ENCODE peak calls at places on chromosomes 5 and 9, in nine cellular contexts. K, N, D, S, Z, E, G, P and H are unnamed samples.

GRCh38 chr9:135905380-135906282 is 1.7 kb downstream of the CAMSAP1 start:
- DNase-seq in E (peak), Z (peak), N (peak), D (no peak), K (peak), P (no peak), S (peak), G (no peak), H (no peak)

GRCh38 chr5:544675-545330 is 20.6 kb upstream of the SLC9A3 start:
- DNase-seq in P (no peak), K (no peak), S (no peak), Z (peak), N (no peak), E (no peak), G (no peak), D (peak), H (no peak)

GRCh38 chr5:177232761-177233160 is 70.8 kb downstream of the RAB24 start:
- DNase-seq in S (peak), N (no peak), K (no peak), Z (no peak), P (no peak), G (no peak), E (peak), D (no peak), H (no peak)

GRCh38 chr5:154575869-154576806 is 98.1 kb upstream of the HAND1 start:
- DNase-seq in N (no peak), Z (no peak), E (no peak), S (no peak), D (no peak), G (peak), P (no peak), K (no peak), H (peak)

GRCh38 chr5:80198399-80198798 is 57.4 kb downstream of the SERINC5 start:
- DNase-seq in N (no peak), E (peak), P (no peak), Z (no peak), K (no peak), G (no peak), S (no peak), D (no peak), H (no peak)

GRCh38 chr9:71858812-71859211 is 52.2 kb downstream of the ABHD17B start:
- DNase-seq in E (no peak), D (no peak), G (no peak), K (no peak), Z (no peak), N (no peak), S (peak), P (no peak), H (no peak)

GRCh38 chr9:98652741-98653140 is 56.0 kb downstream of the GABBR2 start:
- DNase-seq in D (no peak), E (no peak), G (no peak), S (no peak), N (no peak), Z (no peak), K (no peak), P (no peak), H (no peak)

GRCh38 chr9:127117801-127118200 is 4.6 kb downstream of the ANGPTL2 start:
- DNase-seq in D (no peak), S (no peak), N (no peak), P (no peak), Z (no peak), G (no peak), E (no peak), K (no peak), H (no peak)

GRCh38 chr5:73525606-73526005 is 27.4 kb downstream of the BTF3 start:
- DNase-seq in Z (no peak), E (no peak), K (no peak), S (no peak), N (no peak), G (no peak), P (no peak), D (no peak), H (no peak)

GRCh38 chr9:107712390-107712789 is 222.8 kb upstream of the KLF4 start:
- DNase-seq in G (no peak), N (no peak), P (no peak), K (no peak), S (peak), D (no peak), E (peak), Z (no peak), H (no peak)

GRCh38 chr5:14706615-14707021 is 42.1 kb downstream of the OTULIN start:
- DNase-seq in Z (no peak), D (no peak), G (no peak), E (peak), K (no peak), S (peak), N (no peak), P (no peak), H (no peak)

GRCh38 chr9:129852575-129852974 is 17.3 kb downstream of the USP20 start:
- DNase-seq in D (no peak), Z (no peak), K (no peak), N (no peak), S (no peak), P (no peak), G (no peak), E (no peak), H (no peak)

GRCh38 chr5:129199308-129199707 is 104.8 kb downstream of the ISOC1 start:
- DNase-seq in S (no peak), N (no peak), K (no peak), D (no peak), G (no peak), E (no peak), P (no peak), Z (no peak), H (no peak)

GRCh38 chr5:39755452-39755851 is 330.7 kb upstream of the DAB2 start:
- DNase-seq in N (no peak), P (no peak), D (no peak), Z (no peak), K (no peak), S (no peak), E (peak), G (no peak), H (no peak)

GRCh38 chr5:73265641-73266040 is 92.6 kb downstream of the TMEM174 start:
- DNase-seq in K (no peak), Z (no peak), N (no peak), D (no peak), S (no peak), E (no peak), G (peak), P (no peak), H (peak)

GRCh38 chr5:68253612-68254341 is 38.2 kb downstream of the PIK3R1 start:
- DNase-seq in Z (no peak), K (no peak), D (no peak), S (no peak), N (no peak), P (no peak), G (no peak), E (peak), H (no peak)

GRCh38 chr9:33329117-33329563 is 38.8 kb downstream of the NFX1 start:
- DNase-seq in G (no peak), K (no peak), S (peak), N (no peak), P (no peak), D (no peak), E (peak), Z (peak), H (no peak)

GRCh38 chr5:116137544-116138378 is 52.9 kb downstream of the COMMD10 start:
- DNase-seq in K (no peak), G (peak), E (peak), P (peak), N (no peak), Z (no peak), S (peak), D (no peak), H (peak)

GRCh38 chr9:8732367-8733075 is 932.9 kb upstream of the DMAC1 start:
- DNase-seq in E (no peak), P (no peak), N (no peak), G (peak), Z (no peak), D (no peak), K (no peak), S (no peak), H (peak)

GRCh38 chr9:128946945-128947422 is 419 bp downstream of the DOLK start:
- DNase-seq in D (no peak), Z (peak), E (peak), G (no peak), N (peak), S (peak), P (peak), K (no peak), H (no peak)

GRCh38 chr9:89154651-89155336 is 23.8 kb downstream of the SHC3 start:
- DNase-seq in S (peak), D (no peak), P (no peak), G (no peak), Z (no peak), E (peak), K (no peak), N (no peak), H (no peak)

GRCh38 chr9:138116521-138116920 is 238.9 kb downstream of the CACNA1B start:
- DNase-seq in N (no peak), K (no peak), D (no peak), G (no peak), P (no peak), E (no peak), Z (no peak), S (no peak), H (no peak)

GRCh38 chr9:123620258-123620657 is 264.3 kb downstream of the CRB2 start:
- DNase-seq in E (no peak), D (no peak), N (no peak), K (no peak), Z (no peak), G (no peak), S (no peak), P (no peak), H (no peak)

GRCh38 chr5:132386644-132387286 is 17.3 kb downstream of the SLC22A5 start:
- DNase-seq in K (peak), E (peak), N (peak), G (peak), D (peak), Z (peak), S (peak), P (peak), H (peak)

GRCh38 chr9:5500441-5501235 is 9.7 kb upstream of the PDCD1LG2 start:
- DNase-seq in G (no peak), Z (no peak), P (no peak), E (peak), S (peak), D (no peak), K (no peak), N (no peak), H (no peak)

GRCh38 chr5:90747175-90747574 is 188.6 kb downstream of the ADGRV1 start:
- DNase-seq in K (no peak), S (peak), Z (no peak), N (no peak), D (no peak), G (no peak), P (no peak), E (no peak), H (no peak)

GRCh38 chr5:83720805-83721431 is at the start of gene HAPLN1:
- DNase-seq in P (no peak), Z (no peak), D (no peak), S (peak), G (no peak), N (no peak), E (peak), K (no peak), H (no peak)

GRCh38 chr9:93292664-93293328 is 108.9 kb downstream of the WNK2 start:
- DNase-seq in K (no peak), E (no peak), N (no peak), D (no peak), Z (no peak), G (no peak), S (no peak), P (no peak), H (no peak)

GRCh38 chr5:145236127-145236526 is 599.0 kb downstream of the PRELID2 start:
- DNase-seq in D (no peak), S (no peak), Z (no peak), E (no peak), P (no peak), G (no peak), N (no peak), K (no peak), H (no peak)

GRCh38 chr9:27750571-27750970 is 177.3 kb upstream of the C9orf72 start:
- DNase-seq in Z (no peak), S (no peak), D (no peak), N (no peak), K (no peak), G (no peak), E (no peak), P (no peak), H (no peak)

GRCh38 chr5:171863928-171864327 is 78.3 kb downstream of the SMIM23 start:
- DNase-seq in K (no peak), Z (no peak), E (peak), G (no peak), N (no peak), P (no peak), S (peak), D (no peak), H (no peak)

GRCh38 chr9:79663878-79664277 is 92.1 kb downstream of the TLE4 start:
- DNase-seq in Z (no peak), E (no peak), K (no peak), D (no peak), S (no peak), P (no peak), N (no peak), G (peak), H (peak)

GRCh38 chr5:43536972-43537371 is 19.9 kb downstream of the PAIP1 start:
- DNase-seq in K (no peak), D (no peak), Z (no peak), E (no peak), G (no peak), S (no peak), P (no peak), N (no peak), H (no peak)

GRCh38 chr5:143033535-143034260 is 263.5 kb downstream of the ARHGAP26 start:
- DNase-seq in E (peak), G (no peak), K (no peak), N (no peak), S (peak), D (no peak), P (no peak), Z (no peak), H (no peak)

GRCh38 chr5:115954144-115954543 is 8.1 kb upstream of the LVRN start:
- DNase-seq in P (no peak), Z (no peak), G (no peak), N (no peak), K (no peak), S (no peak), E (no peak), D (no peak), H (no peak)

GRCh38 chr5:172114875-172115422 is 73.1 kb downstream of the STK10 start:
- DNase-seq in S (no peak), E (no peak), K (peak), N (peak), P (no peak), D (peak), G (no peak), Z (no peak), H (no peak)

GRCh38 chr9:2055203-2055658 is 40.1 kb downstream of the SMARCA2 start:
- DNase-seq in E (peak), P (no peak), N (no peak), S (peak), Z (no peak), D (no peak), K (no peak), G (no peak), H (no peak)

GRCh38 chr5:78547731-78548189 is 100.8 kb downstream of the LHFPL2 start:
- DNase-seq in P (no peak), S (peak), E (peak), N (no peak), K (no peak), G (no peak), D (no peak), Z (peak), H (peak)